ENCODE peak calls at places on chromosomes 11 and 22, in four cellular contexts. L is thoracic aorta, T is cardiac muscle cell, O is OCI-LY7. P is an unnamed sample.

GRCh38 chr11:65262775-65263174 is 1.0 kb downstream of the POLA2 start:
- DNase-seq in O (peak), L (no peak), T (no peak), P (no peak)

GRCh38 chr11:62539238-62539925 is 7.2 kb downstream of the AHNAK start:
- DNase-seq in T (peak), L (no peak), O (no peak), P (peak)

GRCh38 chr11:67126986-67127385 is 7.9 kb downstream of the KDM2A start:
- DNase-seq in L (no peak), T (no peak), O (no peak), P (no peak)

GRCh38 chr22:31488988-31489617 is 539 bp downstream of the EIF4ENIF1 start:
- DNase-seq in O (peak), L (no peak), T (peak), P (peak)

GRCh38 chr11:44589301-44589700 is 23.8 kb downstream of the CD82 start:
- DNase-seq in O (no peak), L (no peak), T (no peak), P (no peak)

GRCh38 chr11:65170058-65170534 is at the start of gene SPDYC:
- DNase-seq in L (no peak), O (no peak), T (no peak), P (no peak)

GRCh38 chr11:15146271-15147003 is 31.7 kb downstream of the INSC start:
- DNase-seq in L (no peak), T (no peak), O (no peak), P (no peak)

GRCh38 chr11:102589047-102589459 is 36.1 kb downstream of the MMP20 start:
- DNase-seq in O (no peak), L (no peak), T (no peak), P (no peak)

GRCh38 chr22:18022851-18023250 is 1.5 kb downstream of the MICAL3 start:
- DNase-seq in L (no peak), T (no peak), O (no peak), P (peak)

GRCh38 chr11:3183523-3183922 is 18.4 kb upstream of the OSBPL5 start:
- DNase-seq in T (no peak), O (no peak), L (no peak), P (peak)

GRCh38 chr11:122523841-122524531 is 131.5 kb upstream of the UBASH3B start:
- DNase-seq in T (peak), O (no peak), L (no peak), P (no peak)

GRCh38 chr22:30921108-30921507 is 47.5 kb downstream of the MORC2 start:
- DNase-seq in L (no peak), O (peak), T (no peak), P (no peak)

GRCh38 chr11:17791144-17791543 is 56.6 kb downstream of the KCNC1 start:
- DNase-seq in O (no peak), T (no peak), L (no peak), P (no peak)

GRCh38 chr11:61293869-61294716 is 1.0 kb downstream of the VWCE start:
- DNase-seq in L (peak), T (peak), O (peak), P (peak)

GRCh38 chr11:23090659-23091058 is 230.4 kb upstream of the CCDC179 start:
- DNase-seq in T (no peak), L (no peak), O (no peak), P (no peak)

GRCh38 chr11:63888170-63889086 is 28.5 kb downstream of the RCOR2 start:
- DNase-seq in T (peak), L (peak), O (peak), P (peak)

GRCh38 chr22:38754247-38755154 is 1.3 kb downstream of the SUN2 start:
- DNase-seq in L (peak), T (peak), O (peak), P (peak)

GRCh38 chr11:60935676-60936442 is 11.6 kb downstream of the TMEM132A start:
- DNase-seq in O (no peak), L (no peak), T (no peak), P (no peak)

GRCh38 chr11:114193730-114194674 is 102.2 kb upstream of the NNMT start:
- DNase-seq in T (peak), L (no peak), O (no peak), P (no peak)

GRCh38 chr11:2482199-2482598 is 37.4 kb downstream of the KCNQ1 start:
- DNase-seq in L (no peak), O (no peak), T (no peak), P (no peak)

GRCh38 chr22:47386812-47387510 is 624.5 kb downstream of the TBC1D22A start:
- DNase-seq in T (no peak), L (no peak), O (no peak), P (peak)

GRCh38 chr22:48035897-48036296 is 1273.4 kb downstream of the TBC1D22A start:
- DNase-seq in T (no peak), O (no peak), L (no peak), P (no peak)

GRCh38 chr11:11167806-11168205 is 185.2 kb downstream of the CSNK2A3 start:
- DNase-seq in L (no peak), O (no peak), T (no peak), P (no peak)

GRCh38 chr11:45560153-45560934 is 105.1 kb downstream of the CHST1 start:
- DNase-seq in L (no peak), T (peak), O (no peak), P (no peak)

GRCh38 chr11:123581651-123582399 is 72.6 kb downstream of the SCN3B start:
- DNase-seq in O (no peak), T (no peak), L (no peak), P (no peak)

GRCh38 chr22:32926600-32926999 is 125.1 kb downstream of the TIMP3 start:
- DNase-seq in O (peak), L (no peak), T (peak), P (no peak)

GRCh38 chr22:36160499-36160942 is at the start of gene APOL3:
- DNase-seq in T (peak), L (no peak), O (peak), P (peak)

GRCh38 chr11:67675058-67675747 is 780 bp upstream of the ALDH3B2 start:
- DNase-seq in L (no peak), T (no peak), O (no peak), P (no peak)

GRCh38 chr11:20388096-20389055 is 860 bp downstream of the PRMT3 start:
- DNase-seq in O (peak), L (no peak), T (peak), P (no peak)

GRCh38 chr11:122165972-122166371 is 50.0 kb upstream of the BLID start:
- DNase-seq in T (peak), L (no peak), O (no peak), P (no peak)

GRCh38 chr11:6357222-6357621 is 33.1 kb upstream of the SMPD1 start:
- DNase-seq in L (peak), T (peak), O (no peak), P (peak)

GRCh38 chr11:127789887-127790286 is 789.3 kb upstream of the KIRREL3 start:
- DNase-seq in O (peak), T (no peak), L (no peak), P (no peak)

DNA sequence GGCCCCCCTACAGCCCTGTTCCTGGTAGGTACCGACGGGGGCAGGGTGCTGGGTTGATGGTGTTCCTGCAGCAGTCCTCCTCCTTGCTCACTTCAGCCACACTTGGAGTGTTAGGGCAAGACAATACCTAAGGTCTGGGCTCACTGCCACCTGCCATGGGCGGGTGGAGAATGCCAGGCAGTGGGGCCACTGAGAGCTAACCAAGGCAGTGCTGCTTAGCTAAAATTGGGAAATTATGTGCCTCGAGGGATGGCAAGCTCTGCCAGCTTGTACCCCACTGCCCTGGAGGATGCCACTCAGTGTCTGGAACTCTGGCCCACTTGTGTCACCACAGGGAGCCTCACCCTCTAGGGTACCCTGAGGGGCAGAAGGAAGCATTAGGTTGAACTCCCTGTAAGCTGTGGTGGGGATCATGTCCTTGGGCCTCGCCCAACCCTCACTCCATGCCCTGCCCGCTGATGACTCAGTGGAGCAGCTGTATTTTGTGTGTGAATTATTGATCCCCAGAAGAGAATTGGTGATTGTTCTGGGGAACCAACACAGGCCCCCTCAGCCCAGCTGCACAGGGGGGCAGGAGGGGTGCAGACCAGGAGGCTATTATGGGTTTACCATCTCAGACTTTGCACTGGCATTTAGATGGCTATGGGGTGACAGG is 17.7 kb downstream of the PHLDB1 start:
- DNase-seq in T (no peak), O (no peak), L (no peak), P (peak)
- H3K27ac ChIP-seq in T (no peak), O (no peak), L (peak), P (no peak)

DNA sequence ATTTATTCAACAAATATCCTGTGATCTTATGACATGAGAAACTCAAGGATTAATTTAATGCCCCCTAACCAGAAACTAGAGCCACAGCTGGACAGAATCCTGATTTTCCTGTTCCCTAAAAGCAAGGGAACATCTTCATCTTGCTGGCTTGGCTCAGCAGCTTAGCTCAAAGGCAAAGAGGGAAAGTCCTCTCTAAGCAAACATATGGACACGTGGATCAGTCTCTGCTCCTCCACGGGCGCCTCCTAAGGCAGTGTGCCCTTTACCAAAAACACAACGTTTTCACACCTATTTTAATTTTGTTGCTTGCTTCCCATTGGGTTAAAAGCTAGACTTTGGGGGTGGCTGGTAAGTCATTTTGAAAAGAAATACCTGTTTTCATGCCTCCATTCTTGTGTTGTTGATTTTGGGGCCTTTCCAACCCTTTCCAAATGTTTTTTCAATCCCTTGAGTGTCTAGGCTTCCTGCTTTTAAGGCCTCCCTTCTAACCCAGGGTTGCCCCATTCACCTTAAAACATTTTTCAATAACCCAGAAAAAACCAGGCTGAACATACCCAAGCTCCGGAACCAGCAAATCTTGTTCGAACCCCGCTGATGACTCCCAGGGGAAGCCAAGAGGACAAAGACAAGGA is 15.5 kb downstream of the SLC1A2 start:
- DNase-seq in O (no peak), T (no peak), L (no peak), P (no peak)
- H3K4me3 ChIP-seq in O (no peak), T (no peak), L (no peak), P (no peak)

GRCh38 chr11:255176-255575 is 18.4 kb downstream of the PSMD13 start:
- DNase-seq in O (no peak), L (no peak), T (peak), P (no peak)
- H3K27ac ChIP-seq in O (no peak), L (no peak), T (no peak), P (no peak)

GRCh38 chr22:39962071-39962470 is 1.9 kb downstream of the TMA7B start:
- DNase-seq in L (no peak), T (no peak), O (no peak), P (no peak)
- H3K4me3 ChIP-seq in L (no peak), T (no peak), O (no peak), P (no peak)

P was measured in heart left ventricle.